ENCODE peak calls at places on chromosomes 16 and 17, in seven cellular contexts. P, G, S, X, Q, L and I are unnamed samples.

GRCh38 chr16:68396481-68396880 is 51.8 kb downstream of the SMPD3 start:
- DNase-seq in P (peak; percentile 49), G (peak; percentile 16), S (no peak), X (peak; percentile 53), Q (peak; percentile 61), L (peak; percentile 67), I (no peak)

GRCh38 chr17:6752068-6752909 is 3.6 kb upstream of the XAF1 start:
- DNase-seq in P (peak; percentile 42), G (peak; percentile 98), S (no peak), X (peak; percentile 55), Q (peak; percentile 100), L (peak; percentile 90), I (no peak)

GRCh38 chr16:81060576-81061306 is 16.3 kb downstream of the C16orf46 start:
- DNase-seq in P (no peak), G (no peak), S (no peak), X (no peak), Q (no peak), L (no peak), I (no peak)

GRCh38 chr16:68658258-68658973 is 13.3 kb downstream of the CDH3 start:
- DNase-seq in P (peak; percentile 51), G (no peak), S (no peak), X (peak; percentile 88), Q (peak; percentile 60), L (peak; percentile 91), I (no peak)

GRCh38 chr17:44108440-44109311 is 14.8 kb downstream of the HDAC5 start:
- DNase-seq in P (peak; percentile 47), G (peak; percentile 91), S (no peak), X (no peak), Q (peak; percentile 94), L (peak; percentile 97), I (no peak)

GRCh38 chr17:17972126-17972951 is at the start of the genes DRC3 and TOM1L2:
- DNase-seq in P (peak; percentile 100), G (peak; percentile 100), S (peak; percentile 95), X (peak; percentile 99), Q (peak; percentile 100), L (peak; percentile 100), I (peak; percentile 100)

GRCh38 chr17:41733348-41734138 is 900 bp downstream of the HAP1 start:
- DNase-seq in P (no peak), G (no peak), S (no peak), X (no peak), Q (no peak), L (no peak), I (no peak)

GRCh38 chr17:40070644-40070894 is 7.8 kb downstream of the THRA start:
- DNase-seq in P (no peak), G (no peak), S (no peak), X (no peak), Q (no peak), L (no peak), I (no peak)

GRCh38 chr17:27462714-27463113 is 6.5 kb downstream of the KSR1 start:
- DNase-seq in P (no peak), G (no peak), S (no peak), X (no peak), Q (no peak), L (no peak), I (no peak)

GRCh38 chr16:81752225-81752875 is 26.7 kb upstream of the PLCG2 start:
- DNase-seq in P (peak; percentile 71), G (no peak), S (no peak), X (no peak), Q (peak; percentile 41), L (no peak), I (no peak)

GRCh38 chr17:31008374-31009035 is 37.7 kb downstream of the RNF135 start:
- DNase-seq in P (peak; percentile 64), G (no peak), S (peak; percentile 51), X (no peak), Q (peak; percentile 79), L (peak; percentile 18), I (peak; percentile 72)

GRCh38 chr16:6177781-6178180 is 1080.2 kb upstream of the EEF2KMT start:
- DNase-seq in P (no peak), G (no peak), S (no peak), X (no peak), Q (no peak), L (no peak), I (no peak)

GRCh38 chr17:7122386-7122785 is 7.8 kb upstream of the ASGR2 start:
- DNase-seq in P (no peak), G (no peak), S (no peak), X (no peak), Q (peak; percentile 43), L (no peak), I (no peak)

GRCh38 chr16:31113420-31114124 is 3.9 kb upstream of the KAT8 start:
- DNase-seq in P (no peak), G (no peak), S (no peak), X (no peak), Q (no peak), L (no peak), I (no peak)

GRCh38 chr16:29986231-29986630 is 9.2 kb downstream of the HIRIP3 start:
- DNase-seq in P (no peak), G (no peak), S (no peak), X (no peak), Q (no peak), L (no peak), I (no peak)